ENCODE peak calls at places on chromosomes 11 and 22, in nine cellular contexts. M, G, H, L, K, B, V, N and I are unnamed samples.
A peak's percentile ranks its signal among the peaks of the same experiment; 100 is the strongest.

GRCh38 chr22:38021201-38021600 is 36.0 kb upstream of the PICK1 start:
- DNase-seq in B (no peak), V (no peak), K (no peak), M (no peak), H (no peak), L (no peak), N (no peak), G (no peak), I (no peak)

GRCh38 chr11:15038963-15039362 is 34.4 kb upstream of the CALCB start:
- DNase-seq in M (no peak), B (no peak), H (no peak), G (peak; percentile 2), K (no peak), N (no peak), V (no peak), L (no peak), I (no peak)

GRCh38 chr22:44661070-44661469 is 40.9 kb upstream of the PRR5 start:
- DNase-seq in L (no peak), V (no peak), N (no peak), G (peak; percentile 32), H (no peak), M (no peak), K (no peak), B (peak; percentile 46), I (no peak)

GRCh38 chr11:12938590-12939247 is 70.4 kb upstream of the RASSF10 start:
- DNase-seq in V (no peak), B (no peak), M (no peak), L (no peak), H (no peak), G (no peak), N (no peak), K (no peak), I (no peak)

GRCh38 chr11:27084407-27084985 is 43.9 kb downstream of the BBOX1 start:
- DNase-seq in V (no peak), N (no peak), L (no peak), H (no peak), K (no peak), B (no peak), M (no peak), G (peak; percentile 62), I (no peak)

GRCh38 chr11:45058344-45058743 is 88.1 kb upstream of the PRDM11 start:
- DNase-seq in G (no peak), M (no peak), K (no peak), L (no peak), B (no peak), N (no peak), V (no peak), H (no peak), I (no peak)

GRCh38 chr22:45497268-45497667 is 5.4 kb upstream of the FBLN1 start:
- DNase-seq in H (no peak), B (no peak), M (no peak), V (no peak), K (no peak), L (no peak), G (no peak), N (no peak), I (no peak)

GRCh38 chr11:75347781-75348613 is 3.5 kb downstream of the ARRB1 start:
- DNase-seq in K (no peak), V (no peak), L (no peak), B (no peak), M (no peak), G (peak; percentile 97), N (peak; percentile 3), H (no peak), I (no peak)

GRCh38 chr11:23509023-23509422 is 648.7 kb upstream of the CCDC179 start:
- DNase-seq in N (no peak), H (no peak), V (no peak), M (no peak), B (no peak), G (peak; percentile 93), L (no peak), K (no peak), I (no peak)

GRCh38 chr22:24938741-24939341 is 7.7 kb downstream of the LHFPL7 start:
- DNase-seq in B (peak; percentile 39), V (no peak), N (peak; percentile 51), L (no peak), M (no peak), H (no peak), K (no peak), G (peak; percentile 25), I (peak; percentile 38)

GRCh38 chr11:75667268-75667830 is 1.5 kb downstream of the MAP6 start:
- DNase-seq in V (no peak), H (peak; percentile 9), G (peak; percentile 24), M (no peak), N (peak; percentile 34), B (peak; percentile 52), K (peak; percentile 77), L (peak; percentile 37), I (peak; percentile 30)

GRCh38 chr11:2887526-2888195 is 2.1 kb upstream of the CDKN1C start:
- DNase-seq in B (no peak), M (no peak), L (no peak), K (no peak), G (no peak), N (no peak), V (no peak), H (no peak), I (no peak)

GRCh38 chr22:24977370-24978230 is 25.1 kb downstream of the KIAA1671 start:
- DNase-seq in B (peak; percentile 51), H (peak; percentile 68), L (peak; percentile 68), N (no peak), M (no peak), G (no peak), K (no peak), V (no peak), I (no peak)

GRCh38 chr22:36671398-36671797 is 32.2 kb downstream of the CACNG2 start:
- DNase-seq in G (no peak), K (no peak), M (no peak), H (no peak), B (no peak), N (no peak), V (no peak), L (no peak), I (no peak)

GRCh38 chr22:45688606-45689080 is 17.0 kb downstream of the ATXN10 start:
- DNase-seq in H (no peak), K (no peak), B (no peak), G (peak; percentile 95), N (no peak), L (no peak), M (no peak), V (no peak), I (no peak)

GRCh38 chr11:42764936-42765335 is 546.9 kb upstream of the API5 start:
- DNase-seq in K (no peak), B (no peak), H (no peak), G (no peak), V (no peak), N (no peak), L (no peak), M (no peak), I (no peak)

GRCh38 chr11:12469451-12469850 is 92.1 kb downstream of the PARVA start:
- DNase-seq in V (no peak), G (peak; percentile 21), H (no peak), M (no peak), N (no peak), L (no peak), K (no peak), B (no peak), I (no peak)

GRCh38 chr11:88152381-88152780 is 22.9 kb downstream of the RAB38 start:
- DNase-seq in B (no peak), G (no peak), K (no peak), H (no peak), L (no peak), M (no peak), V (no peak), N (no peak), I (no peak)

GRCh38 chr11:10233581-10233980 is 60.4 kb downstream of the SBF2 start:
- DNase-seq in M (no peak), H (no peak), L (no peak), V (no peak), K (no peak), N (no peak), B (no peak), G (peak; percentile 92), I (no peak)

GRCh38 chr11:87970762-87971161 is 204.5 kb downstream of the RAB38 start:
- DNase-seq in L (no peak), M (no peak), B (no peak), H (no peak), K (no peak), G (no peak), V (no peak), N (no peak), I (no peak)

GRCh38 chr11:71998649-71999310 is at the start of gene IL18BP:
- DNase-seq in B (no peak), M (no peak), K (peak; percentile 63), V (no peak), H (peak; percentile 39), G (no peak), N (peak; percentile 23), L (no peak), I (no peak)

GRCh38 chr11:88480217-88480616 is 142.7 kb upstream of the CTSC start:
- DNase-seq in V (no peak), H (no peak), M (peak; percentile 33), G (peak; percentile 93), L (no peak), K (no peak), B (no peak), N (no peak), I (no peak)

GRCh38 chr11:22670803-22671202 is 4.4 kb downstream of the GAS2 start:
- DNase-seq in B (no peak), K (no peak), M (peak; percentile 25), H (no peak), G (no peak), V (no peak), N (no peak), L (no peak), I (no peak)

GRCh38 chr22:22235564-22235963 is 9.0 kb upstream of the VPREB1 start:
- DNase-seq in K (no peak), V (no peak), N (peak; percentile 33), L (no peak), H (peak; percentile 46), B (peak; percentile 46), M (peak; percentile 15), G (no peak), I (peak; percentile 33)
- TF ChIP-seq CTCF in K (peak; percentile 54), V (peak; percentile 26), N (peak; percentile 75), L (no peak), H (peak; percentile 23), B (peak; percentile 43), M (no peak), G (peak; percentile 46), I (peak; percentile 57)

GRCh38 chr11:396511-396947 is 2.5 kb downstream of the PKP3 start:
- DNase-seq in N (no peak), K (no peak), M (no peak), H (no peak), B (no peak), G (peak; percentile 29), L (no peak), V (no peak), I (no peak)
- TF ChIP-seq CTCF in N (no peak), K (no peak), M (peak; percentile 76), H (no peak), B (no peak), G (peak; percentile 33), L (no peak), V (no peak), I (no peak)

GRCh38 chr11:101390539-101390938 is 193.3 kb downstream of the TRPC6 start:
- DNase-seq in G (no peak), B (no peak), H (no peak), N (no peak), K (no peak), M (no peak), V (no peak), L (no peak), I (no peak)
- TF ChIP-seq CTCF in G (peak; percentile 41), B (no peak), H (no peak), N (peak; percentile 22), K (peak; percentile 27), M (peak; percentile 31), V (no peak), L (no peak), I (peak; percentile 54)

GRCh38 chr11:132402056-132402684 is 1031.8 kb downstream of the NTM start:
- DNase-seq in G (peak; percentile 59), H (peak; percentile 19), B (peak; percentile 47), N (peak; percentile 77), V (no peak), K (no peak), L (peak; percentile 13), M (peak; percentile 33), I (peak; percentile 40)
- TF ChIP-seq CTCF in G (peak; percentile 28), H (peak; percentile 20), B (peak; percentile 48), N (peak; percentile 71), V (no peak), K (no peak), L (peak; percentile 33), M (peak; percentile 19), I (peak; percentile 64)